ENCODE peak calls at places on chromosomes 1 and 21, in five cellular contexts. J is ovary, S is RWPE2, N is lower leg skin, Z is lung. C is an unnamed sample.

GRCh38 chr21:42806489-42807140 is 72.7 kb downstream of the WDR4 start:
- DNase-seq in J (no peak), S (no peak), N (no peak), Z (no peak), C (no peak)

GRCh38 chr1:109718495-109718894 is 6.4 kb downstream of the GSTM5 start:
- DNase-seq in J (no peak), S (no peak), N (no peak), Z (peak; percentile 14), C (no peak)

GRCh38 chr1:41238311-41239094 is 3.6 kb downstream of the SCMH1 start:
- DNase-seq in J (no peak), S (no peak), N (no peak), Z (no peak), C (no peak)

GRCh38 chr1:201100169-201100930 is 11.9 kb downstream of the CACNA1S start:
- DNase-seq in J (no peak), S (no peak), N (no peak), Z (no peak), C (no peak)

GRCh38 chr1:68116643-68117235 is 66.3 kb upstream of the DIRAS3 start:
- DNase-seq in J (peak; percentile 76), S (no peak), N (no peak), Z (peak; percentile 45), C (no peak)

GRCh38 chr1:101235696-101236545 is 898 bp upstream of the S1PR1 start:
- DNase-seq in J (peak; percentile 31), S (peak; percentile 61), N (peak; percentile 34), Z (peak; percentile 35), C (peak; percentile 52)

GRCh38 chr1:21175324-21175669 is 1.4 kb downstream of the EIF4G3 start:
- DNase-seq in J (peak; percentile 32), S (no peak), N (peak; percentile 66), Z (peak; percentile 42), C (no peak)

GRCh38 chr1:46755121-46755520 is 36.2 kb upstream of the EFCAB14 start:
- DNase-seq in J (no peak), S (no peak), N (no peak), Z (no peak), C (no peak)

GRCh38 chr21:42865361-42866160 is 13.8 kb downstream of the WDR4 start:
- DNase-seq in J (peak; percentile 37), S (no peak), N (no peak), Z (peak; percentile 80), C (no peak)

GRCh38 chr21:42298237-42298636 is 17.0 kb downstream of the TFF3 start:
- DNase-seq in J (no peak), S (no peak), N (no peak), Z (no peak), C (no peak)

GRCh38 chr21:34129039-34129891 is 55.9 kb downstream of the MRPS6 start:
- DNase-seq in J (peak; percentile 62), S (no peak), N (peak; percentile 36), Z (no peak), C (no peak)

GRCh38 chr1:227728059-227728891 is 6.8 kb downstream of the JMJD4 start:
- DNase-seq in J (peak; percentile 82), S (peak; percentile 69), N (no peak), Z (peak; percentile 83), C (no peak)

GRCh38 chr1:116764466-116764896 is 10.3 kb downstream of the CD2 start:
- DNase-seq in J (no peak), S (no peak), N (no peak), Z (no peak), C (no peak)

GRCh38 chr1:32755810-32756159 is 53.2 kb upstream of the SYNC start:
- DNase-seq in J (no peak), S (no peak), N (no peak), Z (no peak), C (no peak)

GRCh38 chr1:12113433-12114339 is 50.6 kb downstream of the TNFRSF8 start:
- DNase-seq in J (no peak), S (no peak), N (no peak), Z (no peak), C (no peak)

GRCh38 chr1:75765697-75766355 is 20.2 kb upstream of the RABGGTB start:
- DNase-seq in J (no peak), S (no peak), N (no peak), Z (no peak), C (no peak)

GRCh38 chr1:36133484-36133883 is 8.5 kb upstream of the COL8A2 start:
- DNase-seq in J (peak; percentile 61), S (peak; percentile 92), N (peak; percentile 76), Z (peak; percentile 50), C (no peak)

GRCh38 chr1:155185783-155186265 is 12.2 kb downstream of the TRIM46 start:
- DNase-seq in J (peak; percentile 13), S (no peak), N (no peak), Z (no peak), C (no peak)

GRCh38 chr1:67599085-67599484 is 85.9 kb upstream of the GADD45A start:
- DNase-seq in J (no peak), S (no peak), N (no peak), Z (no peak), C (no peak)

GRCh38 chr1:235078927-235079381 is 49.7 kb downstream of the TOMM20 start:
- DNase-seq in J (no peak), S (no peak), N (no peak), Z (no peak), C (no peak)

GRCh38 chr1:151970641-151971040 is 23.0 kb downstream of the S100A10 start:
- DNase-seq in J (no peak), S (peak; percentile 87), N (no peak), Z (no peak), C (no peak)

GRCh38 chr21:38628426-38628825 is 130.1 kb upstream of the ERG start:
- DNase-seq in J (no peak), S (no peak), N (no peak), Z (no peak), C (no peak)

GRCh38 chr1:6464514-6464836 is 1.5 kb downstream of the TNFRSF25 start:
- DNase-seq in J (no peak), S (no peak), N (no peak), Z (no peak), C (no peak)

GRCh38 chr21:38983560-38983959 is 177.8 kb downstream of the ETS2 start:
- DNase-seq in J (no peak), S (no peak), N (no peak), Z (no peak), C (no peak)

GRCh38 chr1:71706030-71706671 is 576.2 kb downstream of the NEGR1 start:
- DNase-seq in J (no peak), S (no peak), N (no peak), Z (no peak), C (no peak)

GRCh38 chr1:201444792-201445191 is 23.3 kb upstream of the TNNI1 start:
- DNase-seq in J (no peak), S (no peak), N (no peak), Z (no peak), C (no peak)

GRCh38 chr1:247681288-247681897 is 1.9 kb upstream of the OR13G1 start:
- DNase-seq in J (no peak), S (no peak), N (peak; percentile 17), Z (peak; percentile 34), C (no peak)

GRCh38 chr1:107004421-107004820 is 52.1 kb upstream of the PRMT6 start:
- DNase-seq in J (no peak), S (no peak), N (no peak), Z (no peak), C (no peak)

GRCh38 chr1:112172294-112172882 is 182.9 kb upstream of the KCND3 start:
- DNase-seq in J (no peak), S (no peak), N (no peak), Z (peak; percentile 42), C (no peak)

GRCh38 chr1:114504023-114504422 is 7.0 kb downstream of the TRIM33 start:
- DNase-seq in J (no peak), S (no peak), N (no peak), Z (no peak), C (no peak)

GRCh38 chr1:228415853-228416216 is 826 bp downstream of the TRIM17 start:
- DNase-seq in J (no peak), S (no peak), N (no peak), Z (no peak), C (no peak)

GRCh38 chr1:202007703-202008489 is 2.5 kb upstream of the ELF3 start:
- DNase-seq in J (no peak), S (peak; percentile 94), N (no peak), Z (peak; percentile 90), C (no peak)

GRCh38 chr1:70617728-70618127 is 206.7 kb downstream of the CTH start:
- DNase-seq in J (no peak), S (no peak), N (no peak), Z (no peak), C (no peak)
- TF ChIP-seq CTCF in J (no peak), S (no peak), N (no peak), Z (no peak), C (no peak)

DNA sequence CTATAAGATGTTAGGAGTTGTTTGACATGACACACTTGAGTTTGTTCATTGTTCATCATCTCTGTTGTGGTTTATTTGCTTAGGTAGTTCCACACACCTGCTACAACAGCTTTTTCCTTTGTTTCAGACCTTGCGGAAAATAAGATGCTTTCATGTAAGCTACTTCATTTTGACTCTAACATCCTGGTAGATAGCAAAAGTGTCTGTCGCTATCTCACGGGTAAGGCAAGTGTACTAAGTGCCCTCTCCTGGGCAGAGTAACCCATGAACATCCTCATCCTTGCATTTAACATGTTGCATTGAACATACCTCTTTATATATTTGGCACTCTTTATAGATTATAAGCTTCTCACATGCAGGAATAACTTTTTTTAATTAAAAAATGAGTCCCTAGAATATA is 1.6 kb upstream of the OR10T2 start:
- DNase-seq in J (no peak), S (no peak), N (no peak), Z (no peak), C (no peak)
- TF ChIP-seq CTCF in J (no peak), S (no peak), N (no peak), Z (no peak), C (no peak)

DNA sequence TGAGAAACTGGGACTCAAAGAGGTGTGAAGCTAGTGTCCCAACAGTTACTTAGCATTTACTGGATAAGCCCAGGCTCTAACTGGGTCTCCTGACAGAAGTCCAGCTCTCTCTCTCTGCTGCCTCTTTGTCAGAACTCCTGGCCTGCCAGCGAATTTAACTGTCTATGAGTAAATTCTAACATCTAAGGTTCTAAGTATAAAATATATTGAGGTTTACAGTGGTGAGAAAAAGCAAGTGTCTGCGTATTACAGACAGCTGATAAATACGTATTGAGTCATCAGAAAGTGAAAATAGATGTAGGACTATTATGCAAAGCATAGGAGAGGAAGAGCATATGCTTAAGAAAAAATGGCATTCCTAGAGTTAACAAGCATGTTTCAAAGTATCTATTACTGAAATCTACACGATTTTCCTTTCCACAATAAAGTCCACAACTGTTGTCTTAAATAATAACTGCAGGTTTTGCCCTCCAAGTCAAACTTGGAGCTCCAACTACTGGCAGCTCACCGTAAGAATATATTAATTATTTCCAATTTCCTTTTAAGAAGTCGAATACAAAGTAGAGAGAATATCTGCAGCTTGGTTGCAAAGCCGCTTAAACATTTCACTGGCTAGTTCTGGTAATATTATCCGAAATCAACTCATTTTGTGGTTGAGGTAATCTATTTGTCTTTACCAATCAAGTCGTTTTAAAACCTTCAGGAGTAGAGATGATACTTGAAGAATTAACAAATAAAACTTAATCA is 1.4 kb upstream of the RGS2 start:
- DNase-seq in J (no peak), S (no peak), N (no peak), Z (no peak), C (no peak)
- TF ChIP-seq CTCF in J (no peak), S (peak; percentile 42), N (no peak), Z (no peak), C (no peak)

DNA sequence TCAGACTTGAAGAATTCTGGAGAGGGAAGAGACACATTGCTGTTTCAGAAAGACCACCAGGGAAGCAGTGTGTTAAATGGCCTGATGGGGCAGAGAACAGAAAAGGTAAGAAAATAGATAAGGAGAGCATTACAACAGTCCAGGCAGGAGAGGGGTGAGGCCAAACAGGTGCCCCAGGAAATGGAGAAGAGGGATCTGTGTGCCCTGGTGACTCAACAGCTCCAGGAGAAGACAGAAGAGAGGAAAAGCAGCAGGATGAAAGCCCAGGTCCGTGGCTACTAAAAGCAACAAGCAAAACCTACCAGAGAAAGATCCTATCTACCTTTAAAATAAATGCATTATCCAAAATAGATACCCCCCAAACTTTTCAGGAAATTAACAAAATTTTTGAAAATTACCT is 9.2 kb downstream of the TP53BP2 start:
- DNase-seq in J (no peak), S (no peak), N (no peak), Z (no peak), C (no peak)
- TF ChIP-seq CTCF in J (no peak), S (no peak), N (no peak), Z (no peak), C (no peak)